ENCODE peak calls at places on chromosomes 13 and 19, in five cellular contexts. One of them, this sample, is unnamed.
A peak's percentile ranks its signal among the peaks of the same experiment; 100 is the strongest.

GRCh38 chr19:15498910-15499309 is 9.4 kb upstream of the CYP4F22 start:
- DNase-seq in bronchial epithelial cell: no peak
- DNase-seq in cardiac fibroblast: no peak
- DNase-seq in GM23338: peak; percentile 44
- DNase-seq in colonic mucosa: no peak
- DNase-seq in this sample: no peak

GRCh38 chr13:40502236-40502635 is 164.2 kb downstream of the FOXO1 start:
- DNase-seq in GM23338: no peak
- DNase-seq in colonic mucosa: no peak
- DNase-seq in cardiac fibroblast: peak; percentile 21
- DNase-seq in bronchial epithelial cell: peak; percentile 6
- DNase-seq in this sample: peak; percentile 77

GRCh38 chr19:10422846-10423245 is 2.5 kb downstream of the PDE4A start:
- DNase-seq in colonic mucosa: no peak
- DNase-seq in bronchial epithelial cell: no peak
- DNase-seq in cardiac fibroblast: no peak
- DNase-seq in GM23338: no peak
- DNase-seq in this sample: no peak

GRCh38 chr13:111480976-111481375 is 160.5 kb downstream of the TEX29 start:
- DNase-seq in GM23338: no peak
- DNase-seq in colonic mucosa: no peak
- DNase-seq in bronchial epithelial cell: no peak
- DNase-seq in cardiac fibroblast: no peak
- DNase-seq in this sample: no peak

GRCh38 chr13:53545340-53545941 is 516.8 kb downstream of the OLFM4 start:
- DNase-seq in cardiac fibroblast: no peak
- DNase-seq in bronchial epithelial cell: no peak
- DNase-seq in GM23338: peak; percentile 59
- DNase-seq in colonic mucosa: no peak
- DNase-seq in this sample: no peak

GRCh38 chr19:48962029-48962848 is 2.9 kb upstream of the FTL start:
- DNase-seq in cardiac fibroblast: peak; percentile 56
- DNase-seq in GM23338: peak; percentile 59
- DNase-seq in bronchial epithelial cell: no peak
- DNase-seq in colonic mucosa: peak; percentile 91
- DNase-seq in this sample: peak; percentile 31

GRCh38 chr19:38183227-38183914 is 40.7 kb downstream of the DPF1 start:
- DNase-seq in cardiac fibroblast: peak; percentile 8
- DNase-seq in colonic mucosa: no peak
- DNase-seq in GM23338: peak; percentile 89
- DNase-seq in bronchial epithelial cell: no peak
- DNase-seq in this sample: peak; percentile 21

GRCh38 chr13:31951215-31951678 is 80.3 kb upstream of the FRY start:
- DNase-seq in GM23338: no peak
- DNase-seq in cardiac fibroblast: peak; percentile 61
- DNase-seq in bronchial epithelial cell: peak; percentile 78
- DNase-seq in colonic mucosa: peak; percentile 52
- DNase-seq in this sample: peak; percentile 67

GRCh38 chr19:46497773-46498172 is 2.1 kb upstream of the PNMA8B start:
- DNase-seq in cardiac fibroblast: no peak
- DNase-seq in bronchial epithelial cell: no peak
- DNase-seq in colonic mucosa: no peak
- DNase-seq in GM23338: no peak
- DNase-seq in this sample: peak; percentile 31

GRCh38 chr13:102878491-102878890 is 32.7 kb downstream of the ERCC5 start:
- DNase-seq in bronchial epithelial cell: no peak
- DNase-seq in GM23338: peak; percentile 18
- DNase-seq in colonic mucosa: no peak
- DNase-seq in cardiac fibroblast: peak; percentile 64
- DNase-seq in this sample: peak; percentile 56

GRCh38 chr13:21478881-21479808 is 20.0 kb upstream of the ZDHHC20 start:
- DNase-seq in bronchial epithelial cell: peak; percentile 69
- DNase-seq in cardiac fibroblast: peak; percentile 88
- DNase-seq in colonic mucosa: peak; percentile 68
- DNase-seq in GM23338: peak; percentile 87
- DNase-seq in this sample: peak; percentile 82

GRCh38 chr19:47479701-47480503 is 4.1 kb downstream of the KPTN start:
- DNase-seq in colonic mucosa: peak; percentile 47
- DNase-seq in bronchial epithelial cell: no peak
- DNase-seq in cardiac fibroblast: no peak
- DNase-seq in GM23338: peak; percentile 87
- DNase-seq in this sample: peak; percentile 28

GRCh38 chr13:109251958-109252357 is 534.4 kb downstream of the IRS2 start:
- DNase-seq in GM23338: no peak
- DNase-seq in cardiac fibroblast: no peak
- DNase-seq in bronchial epithelial cell: no peak
- DNase-seq in colonic mucosa: no peak
- DNase-seq in this sample: peak; percentile 41

GRCh38 chr19:8461891-8462290 is 17.1 kb downstream of the HNRNPM start:
- DNase-seq in cardiac fibroblast: no peak
- DNase-seq in GM23338: no peak
- DNase-seq in colonic mucosa: no peak
- DNase-seq in bronchial epithelial cell: no peak
- DNase-seq in this sample: no peak

GRCh38 chr19:47765522-47766358 is 12.8 kb upstream of the SELENOW start:
- DNase-seq in bronchial epithelial cell: peak; percentile 44
- DNase-seq in cardiac fibroblast: peak; percentile 65
- DNase-seq in colonic mucosa: peak; percentile 68
- DNase-seq in GM23338: peak; percentile 92
- DNase-seq in this sample: peak; percentile 59

GRCh38 chr19:40283414-40284250 is 1.5 kb downstream of the AKT2 start:
- DNase-seq in colonic mucosa: peak; percentile 31
- DNase-seq in bronchial epithelial cell: no peak
- DNase-seq in cardiac fibroblast: no peak
- DNase-seq in GM23338: no peak
- DNase-seq in this sample: no peak

GRCh38 chr19:10961763-10962536 is 1.1 kb downstream of the SMARCA4 start:
- DNase-seq in colonic mucosa: no peak
- DNase-seq in GM23338: no peak
- DNase-seq in bronchial epithelial cell: no peak
- DNase-seq in cardiac fibroblast: peak; percentile 34
- DNase-seq in this sample: no peak

GRCh38 chr19:6773323-6773931 is 919 bp downstream of the VAV1 start:
- DNase-seq in cardiac fibroblast: no peak
- DNase-seq in colonic mucosa: peak; percentile 52
- DNase-seq in GM23338: peak; percentile 46
- DNase-seq in bronchial epithelial cell: no peak
- DNase-seq in this sample: no peak

GRCh38 chr19:46134527-46134926 is 10.0 kb upstream of the IGFL3 start:
- DNase-seq in colonic mucosa: no peak
- DNase-seq in GM23338: no peak
- DNase-seq in cardiac fibroblast: peak; percentile 66
- DNase-seq in bronchial epithelial cell: peak; percentile 61
- DNase-seq in this sample: peak; percentile 57

GRCh38 chr13:113098163-113098732 is 7.3 kb upstream of the F7 start:
- DNase-seq in GM23338: no peak
- DNase-seq in bronchial epithelial cell: no peak
- DNase-seq in colonic mucosa: no peak
- DNase-seq in cardiac fibroblast: peak; percentile 27
- DNase-seq in this sample: no peak

GRCh38 chr19:47491358-47492136 is 7.5 kb upstream of the KPTN start:
- DNase-seq in colonic mucosa: no peak
- DNase-seq in bronchial epithelial cell: no peak
- DNase-seq in GM23338: no peak
- DNase-seq in cardiac fibroblast: no peak
- DNase-seq in this sample: no peak

GRCh38 chr13:44013666-44014291 is 134.1 kb downstream of the LACC1 start:
- DNase-seq in bronchial epithelial cell: peak; percentile 30
- DNase-seq in colonic mucosa: no peak
- DNase-seq in GM23338: no peak
- DNase-seq in cardiac fibroblast: peak; percentile 60
- DNase-seq in this sample: peak; percentile 63

GRCh38 chr13:39364797-39365468 is 238.1 kb downstream of the LHFPL6 start:
- DNase-seq in colonic mucosa: no peak
- DNase-seq in GM23338: peak; percentile 67
- DNase-seq in cardiac fibroblast: no peak
- DNase-seq in bronchial epithelial cell: peak; percentile 70
- DNase-seq in this sample: peak; percentile 49

GRCh38 chr19:15421726-15422260 is 3.0 kb upstream of the AKAP8L start:
- DNase-seq in colonic mucosa: no peak
- DNase-seq in bronchial epithelial cell: no peak
- DNase-seq in cardiac fibroblast: no peak
- DNase-seq in GM23338: no peak
- DNase-seq in this sample: no peak

GRCh38 chr19:5290336-5291262 is 50.0 kb downstream of the PTPRS start:
- DNase-seq in colonic mucosa: no peak
- DNase-seq in cardiac fibroblast: no peak
- DNase-seq in bronchial epithelial cell: no peak
- DNase-seq in GM23338: no peak
- DNase-seq in this sample: no peak

GRCh38 chr19:5287066-5287465 is 53.5 kb downstream of the PTPRS start:
- DNase-seq in bronchial epithelial cell: no peak
- DNase-seq in colonic mucosa: no peak
- DNase-seq in cardiac fibroblast: no peak
- DNase-seq in GM23338: no peak
- DNase-seq in this sample: no peak

GRCh38 chr19:5286465-5287029 is 54.1 kb downstream of the PTPRS start:
- DNase-seq in colonic mucosa: no peak
- DNase-seq in bronchial epithelial cell: no peak
- DNase-seq in cardiac fibroblast: no peak
- DNase-seq in GM23338: no peak
- DNase-seq in this sample: no peak

GRCh38 chr19:5289060-5289990 is 51.3 kb downstream of the PTPRS start:
- DNase-seq in bronchial epithelial cell: no peak
- DNase-seq in cardiac fibroblast: no peak
- DNase-seq in colonic mucosa: no peak
- DNase-seq in GM23338: no peak
- DNase-seq in this sample: no peak

DNA sequence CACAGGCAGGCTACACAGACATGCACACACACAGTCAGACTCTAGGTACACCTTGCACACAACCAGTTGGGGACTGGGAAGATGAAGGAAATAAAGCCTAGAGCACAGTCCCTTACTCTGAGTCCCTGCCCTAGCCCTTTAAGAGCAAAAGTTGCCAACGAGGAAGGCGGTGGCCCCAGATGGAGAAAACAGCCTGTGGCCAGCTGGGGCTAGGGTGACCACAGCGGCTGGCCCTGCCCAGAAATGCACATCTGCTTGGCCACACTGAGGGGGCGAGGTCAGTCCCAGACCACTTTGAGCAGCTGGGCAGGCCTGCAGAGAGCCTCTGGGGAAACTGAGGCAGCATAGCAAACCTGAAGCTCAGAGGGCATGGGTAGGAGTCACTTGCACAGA is 52.3 kb downstream of the PTPRS start:
- DNase-seq in cardiac fibroblast: no peak
- DNase-seq in colonic mucosa: no peak
- DNase-seq in bronchial epithelial cell: no peak
- DNase-seq in GM23338: no peak
- DNase-seq in this sample: no peak
- H3K4me3 ChIP-seq in cardiac fibroblast: no peak overlapping the region
- H3K4me3 ChIP-seq in colonic mucosa: no peak overlapping the region
- H3K4me3 ChIP-seq in bronchial epithelial cell: no peak overlapping the region
- H3K4me3 ChIP-seq in GM23338: no peak overlapping the region
- H3K4me3 ChIP-seq in this sample: no peak overlapping the region

GRCh38 chr19:3801412-3802096 is 15.4 kb upstream of the MATK start:
- DNase-seq in cardiac fibroblast: no peak
- DNase-seq in colonic mucosa: peak; percentile 26
- DNase-seq in GM23338: peak; percentile 90
- DNase-seq in bronchial epithelial cell: peak; percentile 4
- DNase-seq in this sample: no peak
- TF ChIP-seq CTCF in cardiac fibroblast: peak; percentile 11
- TF ChIP-seq CTCF in colonic mucosa: no peak
- TF ChIP-seq CTCF in GM23338: peak; percentile 22
- TF ChIP-seq CTCF in bronchial epithelial cell: peak; percentile 29
- TF ChIP-seq CTCF in this sample: peak; percentile 21

GRCh38 chr19:51440846-51441409 is 17.3 kb downstream of the SIGLEC8 start:
- DNase-seq in cardiac fibroblast: no peak
- DNase-seq in GM23338: no peak
- DNase-seq in colonic mucosa: no peak
- DNase-seq in bronchial epithelial cell: no peak
- DNase-seq in this sample: peak; percentile 18

GRCh38 chr19:51440052-51440451 is 18.2 kb downstream of the SIGLEC8 start:
- DNase-seq in bronchial epithelial cell: no peak
- DNase-seq in colonic mucosa: no peak
- DNase-seq in GM23338: no peak
- DNase-seq in cardiac fibroblast: no peak
- DNase-seq in this sample: no peak

GRCh38 chr19:51439021-51439465 is 19.2 kb downstream of the SIGLEC8 start:
- DNase-seq in cardiac fibroblast: peak; percentile 3
- DNase-seq in GM23338: peak; percentile 76
- DNase-seq in colonic mucosa: no peak
- DNase-seq in bronchial epithelial cell: peak; percentile 2
- DNase-seq in this sample: peak; percentile 16

DNA sequence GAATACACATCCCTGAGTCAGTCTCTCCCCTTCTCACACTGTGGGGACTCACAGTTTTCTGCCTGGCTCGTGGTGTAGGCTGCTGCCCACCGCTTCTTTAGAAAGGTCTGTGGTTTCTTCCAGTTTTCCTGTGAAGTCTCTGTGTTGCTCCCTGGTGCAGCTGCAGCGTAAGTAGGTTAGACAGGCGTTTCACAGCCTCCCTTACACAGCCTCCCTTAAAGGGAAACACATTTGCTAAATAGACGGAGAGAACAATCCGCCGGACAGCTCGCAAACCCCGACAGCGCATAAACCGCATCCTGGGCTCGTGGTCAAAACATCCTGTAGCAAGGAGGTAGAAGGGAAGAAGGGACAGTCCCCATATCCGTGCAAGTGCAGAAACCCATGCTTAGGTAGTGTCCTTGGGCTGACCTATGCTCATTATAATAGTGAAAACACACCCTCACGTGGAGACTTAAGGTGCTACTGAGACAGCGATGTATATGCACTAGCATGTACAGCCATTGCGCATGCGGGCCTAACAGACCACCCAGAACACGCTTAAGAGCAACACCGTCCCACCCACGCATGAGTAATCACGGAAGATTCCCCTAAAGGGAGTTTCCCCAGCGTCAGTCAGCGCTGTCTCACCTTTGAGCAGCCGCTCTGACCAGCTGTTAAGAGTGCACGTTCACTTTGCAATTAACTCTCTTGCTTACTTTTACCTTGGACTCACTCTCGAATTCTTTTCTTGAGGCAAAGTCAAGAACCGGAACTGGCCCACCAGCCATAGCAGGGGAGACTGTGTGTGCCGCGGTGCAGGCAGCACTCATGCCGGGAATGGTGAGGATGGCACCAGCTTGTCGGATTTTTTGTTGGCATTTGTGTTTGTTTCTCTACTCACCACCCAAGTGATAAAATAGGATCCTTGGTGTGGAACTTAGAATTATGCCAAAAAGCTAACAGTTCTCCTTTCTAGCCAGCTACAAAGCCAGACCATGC is 16.6 kb downstream of the SIGLEC8 start:
- DNase-seq in bronchial epithelial cell: no peak
- DNase-seq in cardiac fibroblast: no peak
- DNase-seq in colonic mucosa: peak; percentile 44
- DNase-seq in GM23338: no peak
- DNase-seq in this sample: peak; percentile 10
- H3K4me3 ChIP-seq in bronchial epithelial cell: no peak overlapping the region
- H3K4me3 ChIP-seq in cardiac fibroblast: no peak overlapping the region
- H3K4me3 ChIP-seq in colonic mucosa: no peak overlapping the region
- H3K4me3 ChIP-seq in GM23338: no peak overlapping the region
- H3K4me3 ChIP-seq in this sample: no peak overlapping the region

DNA sequence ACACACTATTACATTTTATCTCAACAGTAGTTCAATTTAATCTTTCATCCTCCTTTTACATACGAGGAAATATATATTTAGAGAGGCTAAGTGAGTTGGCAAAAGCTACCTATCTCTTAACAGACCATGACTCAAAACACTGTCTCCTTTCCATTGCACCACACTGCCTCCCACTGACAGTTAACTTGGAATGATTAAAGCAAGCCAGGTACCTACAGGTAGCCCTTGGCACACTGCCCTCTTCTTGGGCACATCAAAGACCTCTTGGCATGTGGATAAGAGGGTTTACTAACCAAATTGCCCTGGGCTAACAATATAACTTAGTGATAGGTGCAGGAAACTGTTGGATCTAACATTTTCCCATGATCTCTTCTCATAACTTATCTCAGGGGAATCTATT is 1.9 kb downstream of the ABHD13 start:
- DNase-seq in colonic mucosa: peak; percentile 74
- DNase-seq in GM23338: peak; percentile 6
- DNase-seq in bronchial epithelial cell: peak; percentile 93
- DNase-seq in cardiac fibroblast: no peak
- DNase-seq in this sample: no peak
- TF ChIP-seq CTCF in colonic mucosa: no peak
- TF ChIP-seq CTCF in GM23338: peak; percentile 50
- TF ChIP-seq CTCF in bronchial epithelial cell: peak; percentile 37
- TF ChIP-seq CTCF in cardiac fibroblast: no peak
- TF ChIP-seq CTCF in this sample: no peak